ENCODE peak calls at places on chromosome 4, in seven cellular contexts. N, Q, M, L, V, O and C are unnamed samples.

GRCh38 chr4:151439320-151439719 is 30.3 kb downstream of the FHIP1A start:
- DNase-seq in N (no peak), Q (no peak), M (no peak), L (no peak), V (no peak), O (no peak), C (no peak)

GRCh38 chr4:7395635-7396034 is 39.1 kb downstream of the PSAPL1 start:
- DNase-seq in N (no peak), Q (no peak), M (peak; percentile 15), L (no peak), V (no peak), O (no peak), C (no peak)

GRCh38 chr4:174217273-174218126 is 66.0 kb downstream of the FBXO8 start:
- DNase-seq in N (peak; percentile 56), Q (no peak), M (no peak), L (no peak), V (no peak), O (peak; percentile 41), C (no peak)

GRCh38 chr4:146776691-146777090 is 138.0 kb downstream of the POU4F2 start:
- DNase-seq in N (no peak), Q (no peak), M (no peak), L (peak; percentile 40), V (no peak), O (peak; percentile 2), C (no peak)

GRCh38 chr4:182103614-182104319 is 139.4 kb upstream of the TENM3 start:
- DNase-seq in N (no peak), Q (no peak), M (no peak), L (no peak), V (no peak), O (no peak), C (no peak)

GRCh38 chr4:5433196-5433595 is 275.2 kb downstream of the EVC2 start:
- DNase-seq in N (no peak), Q (no peak), M (no peak), L (no peak), V (no peak), O (no peak), C (no peak)

GRCh38 chr4:75512336-75513211 is 1.6 kb downstream of the RCHY1 start:
- DNase-seq in N (peak; percentile 63), Q (no peak), M (no peak), L (no peak), V (peak; percentile 11), O (no peak), C (no peak)

GRCh38 chr4:152805071-152805650 is 25.4 kb downstream of the ARFIP1 start:
- DNase-seq in N (no peak), Q (no peak), M (no peak), L (no peak), V (no peak), O (no peak), C (no peak)

GRCh38 chr4:78938474-78938867 is 767 bp downstream of the PAQR3 start:
- DNase-seq in N (peak; percentile 50), Q (no peak), M (no peak), L (no peak), V (no peak), O (no peak), C (no peak)

GRCh38 chr4:81577392-81577791 is 105.7 kb upstream of the RASGEF1B start:
- DNase-seq in N (no peak), Q (no peak), M (no peak), L (no peak), V (no peak), O (no peak), C (no peak)

DNA sequence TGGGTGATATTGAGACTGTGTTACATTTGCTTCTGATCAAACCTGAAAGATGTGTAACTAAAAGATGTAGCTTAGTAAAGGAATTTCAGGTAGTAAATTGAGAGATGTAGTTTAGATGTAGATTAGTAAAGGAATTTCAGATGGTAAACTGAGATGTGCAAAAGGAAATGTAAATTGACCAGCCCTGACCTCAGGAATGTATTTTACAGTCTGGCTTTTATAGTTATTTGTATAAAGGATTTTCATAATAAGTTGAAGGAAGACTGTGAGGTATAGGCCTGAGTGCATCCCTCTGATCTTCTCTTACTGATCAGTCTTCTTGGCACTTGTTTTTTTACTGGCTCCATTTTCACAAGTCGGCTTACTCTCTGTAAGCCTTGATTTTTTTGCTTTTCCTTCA is 3.2 kb downstream of the KLHL2 start:
- DNase-seq in N (no peak), Q (no peak), M (no peak), L (no peak), V (peak; percentile 69), O (no peak), C (no peak)
- H3K4me1 ChIP-seq in N (peaks cover 26% of the 10 kb centered on the region), Q (peaks cover 42% of the 10 kb centered on the region), M (no peaks in the 10 kb centered on the region), L (peaks cover 38% of the 10 kb centered on the region), V (peaks cover 62% of the 10 kb centered on the region), O (peaks cover 14% of the 10 kb centered on the region), C (peaks cover 37% of the 10 kb centered on the region)

DNA sequence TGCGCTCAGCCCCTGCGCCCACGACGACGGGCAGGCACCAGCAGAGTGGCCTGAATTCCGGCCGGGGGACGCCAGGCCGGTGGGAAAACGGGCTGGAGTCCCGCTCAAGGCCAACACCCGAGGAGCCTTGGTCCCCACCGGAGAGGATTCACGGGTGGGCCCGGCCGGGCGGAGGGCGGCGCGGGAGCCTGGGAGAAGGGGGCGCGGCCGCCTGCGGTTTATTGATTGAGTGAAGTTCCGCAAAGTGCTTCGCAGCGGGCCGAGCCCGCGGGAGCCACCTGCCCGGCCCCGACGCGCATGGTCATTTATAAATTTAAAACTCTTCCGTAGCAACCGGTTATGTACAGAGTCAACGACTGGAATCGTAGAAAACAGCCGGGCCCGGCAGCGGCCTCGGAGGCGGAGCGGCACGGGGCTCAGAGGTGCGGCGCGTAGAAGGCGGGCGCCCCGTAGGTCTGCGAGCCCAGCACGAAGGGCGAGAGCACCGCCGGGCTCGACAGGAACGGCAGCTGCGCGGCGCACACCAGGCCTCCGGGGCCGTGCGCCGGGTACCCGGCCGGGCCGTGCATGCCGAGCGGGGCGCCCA is 3.6 kb downstream of the NKX1-1 start:
- DNase-seq in N (peak; percentile 42), Q (no peak), M (no peak), L (peak; percentile 46), V (no peak), O (no peak), C (no peak)
- H3K27me3 ChIP-seq in N (peaks cover 60% of the 10 kb centered on the region), Q (no peaks in the 10 kb centered on the region), M (peaks cover 87% of the 10 kb centered on the region), L (peaks cover 84% of the 10 kb centered on the region), V (peaks cover 14% of the 10 kb centered on the region), O (peaks cover 5% of the 10 kb centered on the region), C (peaks cover 14% of the 10 kb centered on the region)

GRCh38 chr4:2796261-2797187 is 3.6 kb downstream of the SH3BP2 start:
- DNase-seq in N (peak; percentile 81), Q (no peak), M (peak; percentile 67), L (peak; percentile 80), V (peak; percentile 58), O (peak; percentile 95), C (no peak)
- H3K4me1 ChIP-seq in N (peaks cover 42% of the 10 kb centered on the region), Q (peaks cover 67% of the 10 kb centered on the region), M (peaks cover 37% of the 10 kb centered on the region), L (peaks cover 85% of the 10 kb centered on the region), V (peaks cover 26% of the 10 kb centered on the region), O (peaks cover 81% of the 10 kb centered on the region), C (peaks cover 71% of the 10 kb centered on the region)

GRCh38 chr4:2042207-2042946 is 16.8 kb upstream of the NAT8L start:
- DNase-seq in N (peak; percentile 59), Q (no peak), M (no peak), L (peak; percentile 52), V (no peak), O (peak; percentile 57), C (no peak)
- H3K27me3 ChIP-seq in N (peaks cover 8% of the 10 kb centered on the region), Q (peaks cover 4% of the 10 kb centered on the region), M (peaks cover 26% of the 10 kb centered on the region), L (peaks cover 75% of the 10 kb centered on the region), V (no peaks in the 10 kb centered on the region), O (no peaks in the 10 kb centered on the region), C (peaks cover 5% of the 10 kb centered on the region)

GRCh38 chr4:67261971-67262370 is 283.3 kb downstream of the CENPC start:
- DNase-seq in N (no peak), Q (no peak), M (no peak), L (no peak), V (no peak), O (no peak), C (no peak)
- H3K4me1 ChIP-seq in N (no peaks in the 10 kb centered on the region), Q (no peaks in the 10 kb centered on the region), M (no peaks in the 10 kb centered on the region), L (no peaks in the 10 kb centered on the region), V (no peaks in the 10 kb centered on the region), O (no peaks in the 10 kb centered on the region), C (no peaks in the 10 kb centered on the region)

GRCh38 chr4:159017323-159018036 is 85.4 kb upstream of the RAPGEF2 start:
- DNase-seq in N (no peak), Q (no peak), M (no peak), L (no peak), V (no peak), O (no peak), C (no peak)

GRCh38 chr4:159018062-159018629 is 84.7 kb upstream of the RAPGEF2 start:
- DNase-seq in N (no peak), Q (no peak), M (no peak), L (no peak), V (no peak), O (no peak), C (no peak)

GRCh38 chr4:159021597-159022385 is 81.1 kb upstream of the RAPGEF2 start:
- DNase-seq in N (no peak), Q (no peak), M (no peak), L (no peak), V (no peak), O (no peak), C (no peak)

GRCh38 chr4:159016527-159017137 is 86.2 kb upstream of the RAPGEF2 start:
- DNase-seq in N (no peak), Q (no peak), M (no peak), L (no peak), V (no peak), O (no peak), C (no peak)

GRCh38 chr4:159019356-159019755 is 83.5 kb upstream of the RAPGEF2 start:
- DNase-seq in N (no peak), Q (no peak), M (no peak), L (no peak), V (no peak), O (no peak), C (no peak)
- H3K27me3 ChIP-seq in N (no peaks in the 10 kb centered on the region), Q (peaks cover 2% of the 10 kb centered on the region), M (no peaks in the 10 kb centered on the region), L (no peaks in the 10 kb centered on the region), V (no peaks in the 10 kb centered on the region), O (no peaks in the 10 kb centered on the region), C (no peaks in the 10 kb centered on the region)

DNA sequence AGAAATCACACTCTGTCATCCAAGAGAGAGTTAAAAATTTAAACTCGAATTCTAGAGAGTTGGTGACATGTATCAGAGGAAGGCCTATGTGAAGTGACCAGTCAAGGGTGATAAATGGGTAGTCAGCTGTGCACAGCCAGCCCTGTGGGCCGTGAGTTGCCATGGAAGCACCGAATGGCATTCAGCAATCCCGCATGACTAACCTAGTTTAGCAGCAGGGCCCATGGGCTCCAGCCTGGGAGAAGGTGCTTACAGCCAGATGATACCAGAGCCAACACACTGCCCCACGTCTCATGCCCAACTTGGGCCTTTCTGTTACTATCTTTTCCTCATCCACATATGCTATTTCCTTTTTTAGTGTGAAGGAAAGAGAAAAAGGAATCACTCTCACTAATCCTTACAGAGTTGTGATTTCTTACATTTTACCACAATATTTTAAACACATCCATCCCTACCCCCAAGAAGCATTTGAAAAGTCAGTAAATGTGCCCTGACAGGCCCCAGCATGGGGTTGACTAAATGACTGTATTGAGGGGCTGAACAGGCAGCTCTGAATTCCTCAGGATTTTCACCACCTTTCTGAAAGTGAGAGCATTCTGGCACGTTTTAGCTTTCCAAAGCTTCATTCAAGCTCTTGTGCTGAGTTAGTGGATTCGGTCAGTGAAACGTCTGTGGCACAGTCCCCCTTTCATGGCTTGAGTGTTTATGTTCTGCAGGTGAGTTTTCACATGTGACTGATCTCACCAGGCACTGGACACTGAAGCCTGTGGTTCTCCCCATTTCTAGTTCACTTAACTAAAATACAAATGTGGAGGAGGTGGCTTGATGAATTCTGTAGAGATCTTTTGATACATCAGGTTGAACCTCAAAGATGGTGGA is 104.3 kb downstream of the AFF1 start:
- DNase-seq in N (peak; percentile 98), Q (no peak), M (peak; percentile 48), L (peak; percentile 79), V (peak; percentile 17), O (peak; percentile 73), C (no peak)
- H3K4me1 ChIP-seq in N (peaks cover 46% of the 10 kb centered on the region), Q (peaks cover 17% of the 10 kb centered on the region), M (peaks cover 8% of the 10 kb centered on the region), L (peaks cover 89% of the 10 kb centered on the region), V (no peaks in the 10 kb centered on the region), O (peaks cover 61% of the 10 kb centered on the region), C (peaks cover 10% of the 10 kb centered on the region)